ENCODE peak calls at places on chromosomes 1 and 21, in seven cellular contexts. Q is A673; N is HL-60; D is CD8-positive, alpha-beta T cell; R is fibroblast of lung; L is heart right ventricle; G is suprapubic skin. O is an unnamed sample.

GRCh38 chr1:40986929-40987328 is 7.4 kb downstream of the CTPS1 start:
- DNase-seq in D (no peak), L (no peak), R (no peak), G (no peak), Q (no peak), N (no peak), O (no peak)

GRCh38 chr1:75953461-75953860 is 21.3 kb upstream of the ASB17 start:
- DNase-seq in R (no peak), G (no peak), Q (no peak), N (no peak), D (no peak), L (no peak), O (no peak)

GRCh38 chr1:2998503-2999100 is 22.7 kb upstream of the ACTRT2 start:
- DNase-seq in N (no peak), L (no peak), Q (no peak), R (no peak), D (no peak), G (peak; percentile 57), O (no peak)

GRCh38 chr1:197674286-197674685 is 101.0 kb downstream of the DENND1B start:
- DNase-seq in Q (no peak), D (no peak), R (no peak), N (no peak), L (no peak), G (no peak), O (no peak)

GRCh38 chr1:89104687-89105086 is 21.2 kb downstream of the GBP2 start:
- DNase-seq in G (no peak), L (no peak), N (no peak), Q (no peak), R (no peak), D (no peak), O (no peak)

GRCh38 chr1:10903826-10904225 is 107.4 kb upstream of the CASZ1 start:
- DNase-seq in Q (no peak), D (peak; percentile 47), N (no peak), R (no peak), G (no peak), L (no peak), O (no peak)

GRCh38 chr1:228542376-228542775 is 55.2 kb downstream of the RNF187 start:
- DNase-seq in N (no peak), D (no peak), L (no peak), Q (no peak), R (no peak), G (peak; percentile 48), O (no peak)

GRCh38 chr1:24112381-24113169 is 640 bp upstream of the MYOM3 start:
- DNase-seq in G (no peak), N (peak; percentile 35), R (peak; percentile 70), L (peak; percentile 69), Q (peak; percentile 58), D (peak; percentile 61), O (peak; percentile 66)

GRCh38 chr1:15405106-15405850 is 4.4 kb upstream of the EFHD2 start:
- DNase-seq in N (no peak), Q (no peak), L (no peak), G (no peak), R (no peak), D (no peak), O (no peak)

GRCh38 chr21:29078884-29079765 is 5.7 kb upstream of the CCT8 start:
- DNase-seq in Q (peak; percentile 30), G (no peak), N (peak; percentile 96), D (peak; percentile 36), L (no peak), R (no peak), O (no peak)

GRCh38 chr1:94974224-94974623 is 47.3 kb upstream of the CNN3 start:
- DNase-seq in D (no peak), G (no peak), N (no peak), Q (no peak), R (peak; percentile 51), L (no peak), O (no peak)

GRCh38 chr1:84634536-84635205 is 55.6 kb downstream of the SSX2IP start:
- DNase-seq in N (no peak), R (no peak), D (no peak), L (no peak), Q (no peak), G (no peak), O (peak; percentile 33)

GRCh38 chr1:213697192-213697802 is 290.5 kb upstream of the PROX1 start:
- DNase-seq in Q (no peak), N (no peak), L (no peak), R (no peak), G (no peak), D (no peak), O (no peak)

GRCh38 chr1:213693864-213694263 is 293.9 kb upstream of the PROX1 start:
- DNase-seq in D (no peak), G (no peak), N (no peak), Q (no peak), R (no peak), L (no peak), O (no peak)

GRCh38 chr1:213692236-213692831 is 295.4 kb upstream of the PROX1 start:
- DNase-seq in L (no peak), G (no peak), Q (no peak), N (no peak), D (no peak), R (no peak), O (no peak)

GRCh38 chr1:213702703-213703102 is 285.1 kb upstream of the PROX1 start:
- DNase-seq in D (no peak), N (no peak), L (no peak), R (no peak), G (no peak), Q (no peak), O (no peak)

GRCh38 chr1:213698092-213698702 is 289.6 kb upstream of the PROX1 start:
- DNase-seq in Q (no peak), G (no peak), N (no peak), R (no peak), D (no peak), L (no peak), O (no peak)
- TF ChIP-seq CTCF in Q (no peak), G (no peak), N (no peak), R (no peak), D (no peak), L (no peak), O (no peak)

GRCh38 chr1:5105744-5106143 is 451.3 kb downstream of the AJAP1 start:
- DNase-seq in R (no peak), Q (no peak), N (no peak), L (no peak), G (no peak), D (no peak), O (no peak)
- TF ChIP-seq CTCF in R (no peak), Q (no peak), N (no peak), L (no peak), G (no peak), D (no peak), O (no peak)

DNA sequence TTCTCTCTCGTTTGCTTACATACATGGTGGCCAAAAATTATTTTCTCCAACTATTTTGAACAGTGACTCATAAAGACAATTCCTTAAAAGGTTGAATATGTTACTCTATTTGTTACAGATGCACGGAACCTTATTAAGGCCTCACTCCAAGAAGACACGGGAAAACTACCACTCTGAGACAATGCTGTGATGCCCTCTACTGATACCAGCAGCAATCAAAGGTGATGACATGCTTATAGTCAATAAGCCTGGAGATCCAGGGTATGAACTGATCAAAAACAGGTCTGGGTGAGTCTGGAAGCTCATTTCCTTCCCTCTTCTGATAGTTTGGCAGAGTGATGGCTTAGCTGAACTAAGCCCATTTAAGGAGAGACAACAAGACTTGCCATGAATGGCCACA is 563.0 kb downstream of the LRRIQ3 start:
- DNase-seq in R (no peak), D (no peak), Q (peak; percentile 3), G (no peak), L (no peak), N (no peak), O (peak; percentile 17)
- TF ChIP-seq CTCF in R (no peak), D (no peak), Q (no peak), G (no peak), L (no peak), N (no peak), O (no peak)

GRCh38 chr1:62952596-62952995 is 168.7 kb downstream of the ATG4C start:
- DNase-seq in L (no peak), Q (no peak), R (no peak), D (no peak), N (no peak), G (no peak), O (no peak)
- TF ChIP-seq CTCF in L (no peak), Q (no peak), R (no peak), D (no peak), N (no peak), G (no peak), O (no peak)

GRCh38 chr1:30043731-30044408 is 679.5 kb downstream of the MATN1 start:
- DNase-seq in G (peak; percentile 48), R (no peak), Q (no peak), N (no peak), L (no peak), D (no peak), O (no peak)
- TF ChIP-seq CTCF in G (no peak), R (no peak), Q (no peak), N (no peak), L (no peak), D (no peak), O (no peak)

DNA sequence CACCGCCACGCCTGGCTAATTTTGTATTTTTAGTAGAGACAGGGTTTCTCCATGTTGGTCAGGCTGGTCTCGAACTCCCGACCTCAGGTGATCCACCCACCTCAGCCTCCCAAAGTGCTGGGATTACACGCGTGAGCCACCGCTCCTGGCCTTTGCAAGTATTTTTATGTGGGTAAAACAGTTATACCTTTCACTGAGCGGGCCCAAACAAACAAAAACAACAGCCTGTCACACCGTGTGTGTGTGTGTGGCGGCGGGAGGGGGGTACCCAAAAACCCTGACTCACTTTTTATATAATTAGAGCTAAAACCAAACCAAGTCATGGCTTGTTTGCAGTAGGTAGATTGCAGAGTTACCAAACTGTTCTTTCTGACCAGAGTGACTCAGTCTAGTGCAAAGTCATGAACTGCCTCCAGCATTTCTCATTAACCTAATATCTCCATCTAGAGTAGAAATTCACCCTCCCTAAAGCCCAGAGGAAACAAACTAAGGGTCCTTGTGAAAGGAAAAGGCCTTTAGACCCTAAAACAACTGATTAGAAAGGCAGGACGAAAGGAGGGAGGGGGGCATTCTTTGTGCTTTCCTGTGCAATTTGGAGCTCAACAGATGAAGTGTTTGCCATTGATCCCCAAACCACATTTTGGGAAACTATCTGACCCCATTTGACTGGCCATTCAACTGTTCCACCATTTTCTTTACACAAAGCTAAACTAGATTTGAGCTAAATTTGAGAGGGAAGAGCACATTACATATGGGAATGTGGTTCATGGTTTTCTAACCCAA is 181.0 kb downstream of the DHRS3 start:
- DNase-seq in R (peak; percentile 60), N (no peak), Q (no peak), G (no peak), D (no peak), L (no peak), O (peak; percentile 90)
- TF ChIP-seq CTCF in R (no peak), N (no peak), Q (no peak), G (no peak), D (no peak), L (no peak), O (no peak)

DNA sequence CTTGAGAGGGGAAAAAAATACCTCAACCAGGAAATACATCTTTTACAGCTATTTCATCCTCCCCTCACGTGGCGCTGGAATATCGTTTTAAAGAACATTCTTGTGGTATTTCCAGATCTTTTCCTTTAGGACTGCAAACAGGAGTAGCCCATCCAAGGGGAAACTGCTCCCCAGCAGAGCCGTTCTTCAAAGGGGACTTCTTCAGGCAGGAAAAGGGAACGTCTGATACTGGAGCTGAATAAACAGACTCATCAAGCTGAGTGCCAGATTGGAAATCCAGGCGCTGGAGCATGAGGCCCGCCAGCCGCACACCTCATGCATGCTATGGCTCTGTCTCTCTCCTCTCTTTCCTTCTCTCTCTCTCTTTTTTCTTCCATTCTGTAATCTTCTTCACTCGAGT is 34.0 kb upstream of the PROX1 start:
- DNase-seq in L (no peak), Q (no peak), R (no peak), N (no peak), D (no peak), G (no peak), O (no peak)
- TF ChIP-seq CTCF in L (no peak), Q (no peak), R (no peak), N (no peak), D (no peak), G (no peak), O (no peak)